ENCODE peak calls at places on chromosome 18, in five cellular contexts. W is T-helper 9 cell; Q is activated CD8-positive, alpha-beta T cell treated with anti-CD3 and anti-CD28 coated beads, Interleukin-2, amount 10 ng/mL, durations not matched to agents 7 days and 5 days; H is GF-D8; J is CD4-positive, alpha-beta memory T cell. G is an unnamed sample.

GRCh38 chr18:22186484-22186971 is 17.1 kb downstream of the GATA6 start:
- DNase-seq in W (no peak), Q (no peak), H (no peak), J (no peak), G (no peak)

GRCh38 chr18:28854964-28855363 is 678.0 kb upstream of the CDH2 start:
- DNase-seq in W (no peak), Q (no peak), H (no peak), J (no peak), G (no peak)

GRCh38 chr18:9615280-9615797 is 980 bp upstream of the PPP4R1 start:
- DNase-seq in W (no peak), Q (no peak), H (no peak), J (no peak), G (no peak)

GRCh38 chr18:3186678-3187658 is 32.8 kb downstream of the MYOM1 start:
- DNase-seq in W (no peak), Q (no peak), H (no peak), J (no peak), G (no peak)

GRCh38 chr18:12819330-12819729 is 64.7 kb downstream of the PTPN2 start:
- DNase-seq in W (no peak), Q (no peak), H (no peak), J (no peak), G (no peak)

GRCh38 chr18:50560681-50561629 is 1.1 kb downstream of the MAPK4 start:
- DNase-seq in W (no peak), Q (no peak), H (no peak), J (no peak), G (no peak)

GRCh38 chr18:46341989-46342525 is 237.9 kb downstream of the HAUS1 start:
- DNase-seq in W (no peak), Q (no peak), H (peak; percentile 37), J (no peak), G (no peak)

GRCh38 chr18:58639751-58640427 is 11.0 kb upstream of the ALPK2 start:
- DNase-seq in W (no peak), Q (no peak), H (no peak), J (no peak), G (no peak)

GRCh38 chr18:7535436-7536190 is 31.5 kb upstream of the PTPRM start:
- DNase-seq in W (no peak), Q (no peak), H (no peak), J (no peak), G (no peak)

GRCh38 chr18:13530879-13531387 is 195.4 kb downstream of the FAM210A start:
- DNase-seq in W (no peak), Q (no peak), H (peak; percentile 50), J (no peak), G (no peak)

GRCh38 chr18:5939801-5940667 is 44.7 kb upstream of the TMEM200C start:
- DNase-seq in W (no peak), Q (no peak), H (no peak), J (no peak), G (no peak)

G was measured in naive B cell.